ENCODE peak calls at places on chromosomes 16 and 17, in ten cellular contexts. I, W, U, O, D, G, X, B, H and V are unnamed samples. For H3K4me1, the result is how much of the 10 kb centered on the place peaks cover.

GRCh38 chr17:37359682-37360188 is 16.1 kb upstream of the C17orf78 start:
- DNase-seq in I (no peak), W (peak), U (no peak), O (no peak), D (no peak), G (no peak), X (peak), B (no peak), H (no peak), V (no peak)

GRCh38 chr16:49644143-49644460 is 211.8 kb downstream of the ZNF423 start:
- DNase-seq in I (no peak), W (no peak), U (no peak), O (no peak), D (no peak), G (no peak), X (no peak), B (no peak), H (no peak), V (no peak)

GRCh38 chr17:82960419-82961271 is 118.8 kb upstream of the METRNL start:
- DNase-seq in I (peak), W (no peak), U (no peak), O (peak), D (no peak), G (no peak), X (no peak), B (no peak), H (no peak), V (no peak)

GRCh38 chr17:65371702-65372101 is 189.7 kb downstream of the AXIN2 start:
- DNase-seq in I (no peak), W (no peak), U (no peak), O (peak), D (no peak), G (peak), X (peak), B (no peak), H (peak), V (no peak)

GRCh38 chr17:3961564-3962047 is 2.6 kb downstream of the ATP2A3 start:
- DNase-seq in I (no peak), W (no peak), U (no peak), O (no peak), D (no peak), G (no peak), X (no peak), B (no peak), H (no peak), V (no peak)

GRCh38 chr17:39804839-39805238 is 59.3 kb downstream of the IKZF3 start:
- DNase-seq in I (no peak), W (no peak), U (no peak), O (no peak), D (no peak), G (no peak), X (no peak), B (no peak), H (no peak), V (no peak)

GRCh38 chr17:27804113-27804512 is 3.8 kb upstream of the NOS2 start:
- DNase-seq in I (no peak), W (no peak), U (no peak), O (no peak), D (no peak), G (peak), X (no peak), B (no peak), H (no peak), V (no peak)

GRCh38 chr17:72119963-72120877 is 600 bp upstream of the SOX9 start:
- DNase-seq in I (peak), W (no peak), U (no peak), O (peak), D (peak), G (peak), X (peak), B (peak), H (peak), V (no peak)

GRCh38 chr16:88613293-88613692 is 25.1 kb upstream of the IL17C start:
- DNase-seq in I (no peak), W (no peak), U (no peak), O (no peak), D (no peak), G (no peak), X (no peak), B (no peak), H (no peak), V (no peak)

GRCh38 chr16:69935278-69935711 is 15.8 kb upstream of the CLEC18A start:
- DNase-seq in I (no peak), W (no peak), U (no peak), O (no peak), D (no peak), G (no peak), X (no peak), B (peak), H (no peak), V (no peak)

GRCh38 chr16:84650062-84650991 is 2.0 kb downstream of the KLHL36 start:
- DNase-seq in I (no peak), W (no peak), U (peak), O (no peak), D (no peak), G (no peak), X (no peak), B (peak), H (no peak), V (no peak)

GRCh38 chr16:85554114-85554790 is 58.9 kb upstream of the GSE1 start:
- DNase-seq in I (peak), W (peak), U (peak), O (peak), D (peak), G (peak), X (peak), B (peak), H (peak), V (peak)

GRCh38 chr16:28556914-28557320 is 3.2 kb downstream of the SGF29 start:
- DNase-seq in I (no peak), W (no peak), U (no peak), O (no peak), D (no peak), G (no peak), X (no peak), B (no peak), H (no peak), V (peak)

GRCh38 chr16:30090607-30091332 is 954 bp downstream of the TBX6 start:
- DNase-seq in I (no peak), W (no peak), U (no peak), O (no peak), D (no peak), G (no peak), X (no peak), B (no peak), H (no peak), V (no peak)

GRCh38 chr16:17224859-17225258 is 245.9 kb downstream of the XYLT1 start:
- DNase-seq in I (peak), W (peak), U (no peak), O (peak), D (no peak), G (no peak), X (peak), B (peak), H (peak), V (no peak)

GRCh38 chr17:61405047-61405685 is 5.5 kb downstream of the TBX2 start:
- DNase-seq in I (peak), W (peak), U (no peak), O (no peak), D (no peak), G (peak), X (no peak), B (no peak), H (no peak), V (no peak)

GRCh38 chr16:27853101-27853500 is 210.4 kb downstream of the GSG1L start:
- DNase-seq in I (no peak), W (no peak), U (no peak), O (no peak), D (no peak), G (no peak), X (no peak), B (no peak), H (no peak), V (no peak)

GRCh38 chr17:70938311-70938710 is 769.0 kb downstream of the KCNJ2 start:
- DNase-seq in I (no peak), W (no peak), U (no peak), O (no peak), D (no peak), G (no peak), X (no peak), B (no peak), H (no peak), V (no peak)

GRCh38 chr17:14737984-14738651 is 437.2 kb downstream of the HS3ST3B1 start:
- DNase-seq in I (peak), W (peak), U (peak), O (peak), D (no peak), G (peak), X (peak), B (peak), H (peak), V (no peak)

GRCh38 chr16:66389256-66390175 is 23.0 kb downstream of the CDH5 start:
- DNase-seq in I (no peak), W (no peak), U (no peak), O (peak), D (no peak), G (peak), X (no peak), B (no peak), H (no peak), V (no peak)

GRCh38 chr17:55273579-55274370 is 9.0 kb downstream of the HLF start:
- DNase-seq in I (peak), W (no peak), U (peak), O (peak), D (no peak), G (no peak), X (peak), B (no peak), H (peak), V (no peak)
- H3K4me1 ChIP-seq in I (under half), W (under half), U (under half), O (under half), D (under half), G (under half), X (under half), B (under half), H (half or more), V (under half)

GRCh38 chr17:45276031-45276430 is 14.1 kb upstream of the SPATA32 start:
- DNase-seq in I (peak), W (no peak), U (peak), O (no peak), D (no peak), G (peak), X (no peak), B (no peak), H (no peak), V (no peak)
- H3K4me1 ChIP-seq in I (under half), W (under half), U (under half), O (under half), D (under half), G (under half), X (under half), B (under half), H (under half), V (under half)

DNA sequence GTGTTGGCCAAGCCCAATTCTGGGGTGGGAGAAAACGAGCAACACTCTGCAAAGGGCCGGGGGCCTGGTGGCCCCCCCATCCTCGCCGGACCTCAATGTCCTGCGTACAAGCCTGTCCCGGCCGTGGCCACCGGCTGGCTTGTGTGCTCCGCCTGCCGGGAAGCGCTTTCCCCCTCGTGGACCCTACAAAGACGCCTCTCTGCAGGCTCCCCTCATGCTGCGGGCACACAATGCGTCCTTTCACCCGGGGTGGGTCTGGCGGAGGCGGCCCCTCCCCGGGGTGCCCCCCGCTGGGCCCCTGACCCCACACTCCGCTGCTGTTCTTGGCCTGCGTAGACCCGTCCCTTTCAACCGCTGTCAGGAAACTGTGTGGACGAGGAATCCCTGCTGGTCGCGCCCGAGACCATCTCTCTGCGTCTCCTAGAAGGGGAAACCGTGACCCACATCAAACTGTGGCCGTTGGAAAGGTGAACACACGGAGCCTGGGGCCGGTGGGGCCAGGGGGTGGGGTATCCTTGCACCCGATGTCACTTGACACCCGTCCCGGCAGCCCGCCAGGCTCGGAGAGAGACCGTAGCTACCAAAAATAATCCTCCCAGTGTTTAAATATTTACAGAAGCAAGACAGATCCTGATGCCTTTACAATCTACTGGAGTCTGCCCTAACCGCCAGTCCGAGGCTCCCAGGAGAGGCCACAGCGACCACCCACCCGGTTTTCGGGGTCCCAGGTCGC is 43.6 kb downstream of the TBC1D16 start:
- DNase-seq in I (no peak), W (no peak), U (peak), O (peak), D (no peak), G (no peak), X (no peak), B (no peak), H (peak), V (no peak)
- H3K4me1 ChIP-seq in I (under half), W (under half), U (half or more), O (half or more), D (under half), G (under half), X (under half), B (under half), H (under half), V (under half)

GRCh38 chr16:3866703-3867431 is 13.6 kb downstream of the CREBBP start:
- DNase-seq in I (no peak), W (no peak), U (no peak), O (no peak), D (no peak), G (no peak), X (no peak), B (no peak), H (no peak), V (no peak)
- H3K4me1 ChIP-seq in I (half or more), W (half or more), U (under half), O (under half), D (under half), G (under half), X (under half), B (under half), H (half or more), V (under half)

DNA sequence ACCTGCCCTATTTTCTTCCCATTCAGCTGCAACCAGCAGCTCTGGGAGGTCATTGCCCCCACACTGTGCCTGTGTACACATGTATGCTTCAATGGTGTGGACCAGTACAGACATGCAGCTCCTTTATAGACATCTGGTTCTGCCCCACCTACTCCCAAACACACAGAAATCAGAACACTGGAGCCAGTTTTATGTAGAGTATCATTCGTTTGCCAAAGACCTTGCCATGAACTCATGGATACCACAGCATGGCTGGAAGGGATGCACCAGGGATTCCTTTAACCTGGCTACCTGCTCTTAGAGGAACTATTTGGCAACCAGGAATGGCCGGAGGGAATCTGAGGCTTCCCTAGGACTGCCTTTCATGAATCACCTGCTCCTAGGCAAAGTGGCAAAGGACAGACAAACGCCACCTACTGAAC is 60.4 kb downstream of the ZFHX3 start:
- DNase-seq in I (no peak), W (no peak), U (no peak), O (no peak), D (no peak), G (peak), X (peak), B (no peak), H (no peak), V (no peak)
- H3K4me1 ChIP-seq in I (half or more), W (under half), U (half or more), O (half or more), D (under half), G (under half), X (under half), B (under half), H (half or more), V (under half)

DNA sequence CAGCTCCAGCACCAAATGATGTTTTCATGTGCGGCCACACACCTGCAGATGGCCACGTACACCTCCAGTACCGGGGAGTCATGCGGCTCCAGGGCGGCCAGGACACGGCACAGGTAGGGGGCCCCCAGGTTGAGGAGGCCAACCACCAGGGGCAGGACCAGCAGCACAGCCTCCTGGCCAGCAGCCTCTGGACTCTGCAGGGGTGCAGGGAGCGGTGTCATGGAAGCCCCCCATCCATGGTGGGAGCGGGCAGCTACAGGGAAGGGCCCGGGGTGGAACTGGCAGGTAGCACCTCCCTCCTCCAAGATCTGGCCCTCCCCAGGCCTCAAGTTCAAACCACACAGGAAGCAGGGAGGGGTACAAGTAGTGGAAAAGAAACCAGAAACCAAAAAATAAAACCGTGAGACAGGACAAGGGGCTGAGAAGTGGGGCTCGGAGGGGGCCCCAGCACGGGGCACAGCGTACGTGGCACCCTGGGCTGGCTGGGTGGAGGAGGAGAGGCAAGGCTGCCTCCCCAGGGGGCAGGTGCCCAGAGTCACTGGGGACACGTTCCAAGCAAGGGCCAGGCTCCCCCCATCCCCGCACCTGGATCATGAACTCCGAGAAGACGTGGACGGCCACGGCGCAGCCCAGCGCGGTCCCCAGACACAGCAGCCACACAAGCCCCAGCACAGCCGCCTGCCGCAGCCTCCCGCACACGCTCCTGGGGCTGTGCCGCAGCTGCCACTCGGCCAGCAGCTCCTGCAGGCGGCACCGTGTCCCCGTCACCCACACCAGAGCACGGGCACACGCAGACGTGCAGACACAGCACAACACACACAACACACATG is 7.4 kb downstream of the TMC6 start:
- DNase-seq in I (no peak), W (no peak), U (no peak), O (no peak), D (no peak), G (no peak), X (no peak), B (no peak), H (peak), V (no peak)
- H3K4me1 ChIP-seq in I (under half), W (under half), U (under half), O (under half), D (under half), G (under half), X (under half), B (under half), H (under half), V (under half)

GRCh38 chr17:50059759-50060273 is 3.9 kb downstream of the ITGA3 start:
- DNase-seq in I (no peak), W (no peak), U (no peak), O (no peak), D (no peak), G (peak), X (no peak), B (peak), H (no peak), V (no peak)
- H3K4me1 ChIP-seq in I (half or more), W (half or more), U (half or more), O (half or more), D (half or more), G (under half), X (under half), B (half or more), H (half or more), V (under half)

GRCh38 chr17:67360880-67361279 is 5.5 kb downstream of the PSMD12 start:
- DNase-seq in I (no peak), W (no peak), U (no peak), O (no peak), D (no peak), G (no peak), X (no peak), B (no peak), H (no peak), V (no peak)
- H3K4me1 ChIP-seq in I (half or more), W (under half), U (under half), O (under half), D (under half), G (under half), X (under half), B (under half), H (half or more), V (under half)